ENCODE peak calls at places on chromosomes 6 and 20, in nine cellular contexts. J is HEK293T, H is NCI-H1417, M is fibroblast of the conjunctiva, F is T follicular helper cell, Q is NCI-H2107, K is astrocyte of the spinal cord, I is RPMI7951, S is A549. V is an unnamed sample.

GRCh38 chr6:65448806-65449397 is 258.1 kb downstream of the EYS start:
- DNase-seq in J (no peak), H (peak), M (no peak), F (no peak), Q (no peak), K (no peak), I (no peak), S (no peak), V (no peak)

GRCh38 chr6:139050770-139051313 is 22.3 kb downstream of the ABRACL start:
- DNase-seq in J (no peak), H (no peak), M (no peak), F (no peak), Q (no peak), K (no peak), I (no peak), S (no peak), V (no peak)

GRCh38 chr6:113048741-113049140 is 701.6 kb downstream of the RFPL4B start:
- DNase-seq in J (no peak), H (no peak), M (no peak), F (no peak), Q (no peak), K (peak), I (no peak), S (no peak), V (no peak)

GRCh38 chr20:41862476-41862875 is 244.3 kb upstream of the CHD6 start:
- DNase-seq in J (no peak), H (no peak), M (no peak), F (no peak), Q (no peak), K (peak), I (no peak), S (no peak), V (no peak)

GRCh38 chr6:144447487-144447886 is 162.4 kb downstream of the UTRN start:
- DNase-seq in J (no peak), H (no peak), M (no peak), F (no peak), Q (no peak), K (peak), I (peak), S (no peak), V (no peak)

GRCh38 chr6:108951351-108951953 is 103.2 kb downstream of the ARMC2 start:
- DNase-seq in J (no peak), H (no peak), M (no peak), F (no peak), Q (no peak), K (no peak), I (no peak), S (no peak), V (no peak)

GRCh38 chr20:22914291-22914690 is 120.8 kb upstream of the SSTR4 start:
- DNase-seq in J (no peak), H (no peak), M (no peak), F (no peak), Q (no peak), K (no peak), I (no peak), S (no peak), V (no peak)

GRCh38 chr20:5000263-5001173 is 792 bp downstream of the SLC23A2 start:
- DNase-seq in J (peak), H (peak), M (no peak), F (peak), Q (no peak), K (no peak), I (peak), S (no peak), V (peak)

GRCh38 chr6:144931172-144932035 is 646.3 kb downstream of the UTRN start:
- DNase-seq in J (peak), H (peak), M (peak), F (peak), Q (peak), K (peak), I (peak), S (peak), V (peak)

GRCh38 chr6:25309886-25310285 is 30.7 kb downstream of the CARMIL1 start:
- DNase-seq in J (no peak), H (no peak), M (no peak), F (no peak), Q (no peak), K (no peak), I (no peak), S (no peak), V (no peak)

GRCh38 chr6:68059894-68060293 is 575.2 kb upstream of the ADGRB3 start:
- DNase-seq in J (no peak), H (no peak), M (no peak), F (no peak), Q (no peak), K (peak), I (no peak), S (no peak), V (no peak)

GRCh38 chr6:37779902-37780628 is 39.5 kb upstream of the ZFAND3 start:
- DNase-seq in J (no peak), H (peak), M (no peak), F (no peak), Q (no peak), K (no peak), I (no peak), S (no peak), V (no peak)

GRCh38 chr20:50885781-50886180 is 45.5 kb downstream of the ADNP start:
- DNase-seq in J (no peak), H (no peak), M (no peak), F (no peak), Q (no peak), K (no peak), I (no peak), S (no peak), V (no peak)

GRCh38 chr20:46307139-46307998 is 929 bp downstream of the CDH22 start:
- DNase-seq in J (peak), H (peak), M (peak), F (peak), Q (peak), K (peak), I (peak), S (peak), V (peak)

GRCh38 chr6:16770701-16771569 is 9.7 kb upstream of the ATXN1 start:
- DNase-seq in J (peak), H (peak), M (peak), F (peak), Q (no peak), K (peak), I (peak), S (peak), V (peak)

GRCh38 chr6:162618463-162619002 is 109.0 kb downstream of the PRKN start:
- DNase-seq in J (no peak), H (no peak), M (no peak), F (no peak), Q (no peak), K (no peak), I (no peak), S (no peak), V (no peak)

GRCh38 chr6:53465732-53466131 is 79.2 kb downstream of the GCLC start:
- DNase-seq in J (no peak), H (no peak), M (peak), F (no peak), Q (no peak), K (no peak), I (peak), S (no peak), V (no peak)

GRCh38 chr6:163955131-163955530 is 540.6 kb downstream of the QKI start:
- DNase-seq in J (no peak), H (no peak), M (peak), F (no peak), Q (no peak), K (peak), I (peak), S (no peak), V (no peak)

GRCh38 chr20:61328906-61329558 is 77.0 kb downstream of the CDH4 start:
- DNase-seq in J (no peak), H (no peak), M (no peak), F (no peak), Q (no peak), K (no peak), I (no peak), S (no peak), V (no peak)

GRCh38 chr20:13875265-13875811 is 90.5 kb downstream of the NDUFAF5 start:
- DNase-seq in J (no peak), H (no peak), M (no peak), F (no peak), Q (no peak), K (no peak), I (no peak), S (no peak), V (no peak)

GRCh38 chr20:36180323-36180722 is 25.8 kb downstream of the EPB41L1 start:
- DNase-seq in J (no peak), H (no peak), M (no peak), F (no peak), Q (no peak), K (no peak), I (no peak), S (no peak), V (no peak)

V was measured in NCI-H748 treated with DMSO at 0.1 percent for 48 hours.